ENCODE peak calls at places on chromosomes 12 and 14, in four cellular contexts. T, N, W and Y are unnamed samples.

GRCh38 chr12:45518516-45519235 is 210.8 kb upstream of the ARID2 start:
- DNase-seq in T (no peak), W (no peak), N (no peak), Y (peak; percentile 45)

GRCh38 chr14:30608533-30609006 is 13.5 kb upstream of the SCFD1 start:
- DNase-seq in T (no peak), N (no peak), W (no peak), Y (no peak)

GRCh38 chr12:122004633-122005071 is 17.0 kb upstream of the BCL7A start:
- DNase-seq in W (no peak), N (no peak), T (no peak), Y (no peak)

GRCh38 chr14:56357478-56357877 is 222.1 kb upstream of the TMEM260 start:
- DNase-seq in W (no peak), T (no peak), N (no peak), Y (no peak)

GRCh38 chr12:8455281-8455680 is 481 bp upstream of the CLEC6A start:
- DNase-seq in W (no peak), N (no peak), T (no peak), Y (no peak)

GRCh38 chr12:117316336-117316735 is 45.1 kb downstream of the NOS1 start:
- DNase-seq in N (no peak), W (no peak), T (no peak), Y (no peak)

GRCh38 chr14:60884134-60884533 is 96.7 kb downstream of the TRMT5 start:
- DNase-seq in N (no peak), W (no peak), T (no peak), Y (no peak)

GRCh38 chr12:77167801-77168200 is 102.4 kb upstream of the E2F7 start:
- DNase-seq in N (no peak), T (no peak), W (no peak), Y (no peak)

GRCh38 chr14:63473194-63473788 is 69.9 kb downstream of the PPP2R5E start:
- DNase-seq in W (no peak), T (no peak), N (no peak), Y (no peak)

GRCh38 chr14:70662080-70662479 is 20.4 kb downstream of the TTC9 start:
- DNase-seq in T (no peak), N (no peak), W (no peak), Y (no peak)

GRCh38 chr12:72346331-72346944 is 74.3 kb downstream of the TRHDE start:
- DNase-seq in N (peak; percentile 73), T (no peak), W (peak; percentile 19), Y (peak; percentile 21)

GRCh38 chr14:69475194-69475818 is 9.2 kb upstream of the PLEKHD1 start:
- DNase-seq in N (peak; percentile 52), W (no peak), T (no peak), Y (peak; percentile 49)

GRCh38 chr12:121295746-121296617 is 527 bp downstream of the CAMKK2 start:
- DNase-seq in W (peak; percentile 33), T (no peak), N (peak; percentile 26), Y (peak; percentile 49)

GRCh38 chr12:25986169-25986568 is 27.7 kb downstream of the RASSF8 start:
- DNase-seq in N (no peak), W (no peak), T (no peak), Y (no peak)

GRCh38 chr12:95083471-95083870 is 10.1 kb upstream of the NR2C1 start:
- DNase-seq in W (no peak), T (no peak), N (no peak), Y (no peak)

GRCh38 chr14:36048667-36049066 is 127.9 kb downstream of the PTCSC3 start:
- DNase-seq in W (peak; percentile 8), N (no peak), T (no peak), Y (no peak)

GRCh38 chr12:130920119-130920703 is 33.5 kb upstream of the ADGRD1 start:
- DNase-seq in N (no peak), W (no peak), T (no peak), Y (no peak)

GRCh38 chr12:88300931-88301330 is 158.8 kb downstream of the TMTC3 start:
- DNase-seq in N (no peak), T (no peak), W (no peak), Y (no peak)

GRCh38 chr12:71475280-71475679 is 35.7 kb downstream of the LGR5 start:
- DNase-seq in N (no peak), T (peak; percentile 75), W (no peak), Y (no peak)

GRCh38 chr12:124277394-124278222 is 17.3 kb upstream of the RFLNA start:
- DNase-seq in T (no peak), N (no peak), W (no peak), Y (no peak)

GRCh38 chr14:93894992-93895391 is 32.2 kb upstream of the FAM181A start:
- DNase-seq in W (no peak), N (no peak), T (peak; percentile 24), Y (no peak)

GRCh38 chr14:43937001-43937400 is 570.1 kb downstream of the FSCB start:
- DNase-seq in W (no peak), N (no peak), T (no peak), Y (no peak)

GRCh38 chr14:72863216-72864006 is 30.5 kb downstream of the DPF3 start:
- DNase-seq in T (no peak), W (no peak), N (no peak), Y (peak; percentile 18)
- TF ChIP-seq CTCF in T (no peak), W (no peak), N (no peak), Y (no peak)

GRCh38 chr14:53537421-53538315 is 384.5 kb upstream of the DDHD1 start:
- DNase-seq in N (no peak), W (no peak), T (no peak), Y (no peak)
- TF ChIP-seq CTCF in N (no peak), W (no peak), T (no peak), Y (no peak)

GRCh38 chr12:56374726-56375597 is 12.3 kb upstream of the APOF start:
- DNase-seq in N (peak; percentile 69), T (no peak), W (no peak), Y (no peak)
- TF ChIP-seq CTCF in N (no peak), T (no peak), W (no peak), Y (no peak)

GRCh38 chr14:106662947-106663346 is 1136.6 kb downstream of the TMEM121 start:
- DNase-seq in N (no peak), W (no peak), T (no peak), Y (no peak)

GRCh38 chr14:106652494-106652893 is 1126.1 kb downstream of the TMEM121 start:
- DNase-seq in T (no peak), W (no peak), N (no peak), Y (peak; percentile 24)

GRCh38 chr14:106657460-106657859 is 1131.1 kb downstream of the TMEM121 start:
- DNase-seq in W (no peak), T (no peak), N (peak; percentile 44), Y (peak; percentile 17)
- TF ChIP-seq CTCF in W (no peak), T (no peak), N (peak; percentile 50), Y (peak; percentile 91)

DNA sequence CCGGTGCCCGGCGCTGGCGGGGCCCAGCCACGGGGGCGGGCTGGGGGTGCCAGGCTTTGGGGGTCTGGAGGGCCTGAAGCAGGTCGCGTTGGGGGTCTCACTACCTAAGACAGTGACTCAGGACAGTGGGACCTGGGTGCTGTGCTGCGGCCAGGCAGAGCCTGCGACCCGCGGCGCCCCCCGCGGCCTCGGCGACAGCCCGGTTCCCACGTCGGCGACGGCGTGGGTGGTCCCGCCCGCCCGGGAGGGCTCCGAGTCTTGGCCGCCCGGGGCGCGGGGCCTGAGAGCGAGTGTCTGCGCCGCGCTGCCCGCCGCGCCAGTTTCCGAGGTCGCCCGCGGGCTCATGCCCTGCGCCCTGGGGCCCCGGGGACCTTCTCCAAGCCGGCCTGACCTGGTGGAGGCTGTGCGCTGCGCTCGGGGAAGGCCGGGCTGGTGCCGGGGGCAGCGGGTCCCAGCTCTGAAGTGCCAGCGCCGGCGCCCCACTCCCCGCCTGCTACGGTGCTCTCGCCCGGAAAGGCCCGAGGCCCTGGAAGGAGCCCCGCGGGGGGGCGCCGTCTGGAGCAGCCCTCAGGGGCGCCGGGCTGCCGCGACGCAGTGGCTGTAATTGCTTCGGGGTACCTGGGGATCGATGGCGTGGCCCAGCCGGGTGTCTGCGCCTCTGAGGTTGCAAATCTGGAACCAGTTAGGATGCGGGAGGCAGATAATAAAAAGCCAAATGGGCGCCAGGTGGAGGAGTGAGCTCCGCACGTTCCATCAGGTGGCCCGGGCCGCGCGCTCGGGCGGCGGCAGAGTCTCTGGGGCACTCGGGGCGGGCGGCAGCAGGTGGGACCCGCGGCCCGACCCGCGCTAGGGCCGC is 102.5 kb upstream of the DIO3 start:
- DNase-seq in W (no peak), N (no peak), T (peak; percentile 59), Y (no peak)
- TF ChIP-seq CTCF in W (no peak), N (no peak), T (no peak), Y (no peak)

GRCh38 chr12:23335593-23335992 is 613.9 kb downstream of the SOX5 start:
- DNase-seq in N (no peak), W (no peak), T (no peak), Y (no peak)

GRCh38 chr12:23340351-23340750 is 609.1 kb downstream of the SOX5 start:
- DNase-seq in T (no peak), W (no peak), N (no peak), Y (no peak)

GRCh38 chr12:23333938-23334337 is 615.5 kb downstream of the SOX5 start:
- DNase-seq in N (no peak), W (no peak), T (no peak), Y (no peak)

GRCh38 chr12:23342407-23342806 is 607.1 kb downstream of the SOX5 start:
- DNase-seq in T (no peak), W (no peak), N (no peak), Y (no peak)

GRCh38 chr12:23337213-23337612 is 612.3 kb downstream of the SOX5 start:
- DNase-seq in N (no peak), W (no peak), T (no peak), Y (no peak)
- TF ChIP-seq CTCF in N (peak; percentile 19), W (no peak), T (no peak), Y (no peak)

DNA sequence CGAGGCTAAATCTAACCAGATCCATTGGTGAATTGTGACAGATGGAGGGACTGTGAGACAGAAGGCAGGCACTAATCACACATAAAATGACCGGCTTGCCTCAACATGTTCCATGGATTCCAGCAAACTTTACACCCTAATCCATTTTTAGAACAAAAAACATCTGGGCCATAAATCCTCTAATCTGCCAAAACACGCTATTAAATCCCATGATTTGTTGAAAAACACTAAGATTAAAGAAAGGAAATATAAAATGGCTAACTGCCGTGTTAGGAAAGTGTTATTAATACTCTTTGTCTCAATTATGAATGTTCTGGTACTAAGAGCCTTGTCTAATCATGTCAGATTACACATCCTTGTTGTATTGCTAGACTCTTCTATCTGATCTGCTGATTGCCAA is 385.0 kb downstream of the SOX5 start:
- DNase-seq in T (no peak), N (no peak), W (no peak), Y (no peak)
- TF ChIP-seq CTCF in T (no peak), N (no peak), W (no peak), Y (no peak)

GRCh38 chr14:72515779-72516770 is 377.8 kb downstream of the DPF3 start:
- DNase-seq in T (no peak), W (no peak), N (no peak), Y (no peak)
- TF ChIP-seq CTCF in T (no peak), W (no peak), N (no peak), Y (no peak)

DNA sequence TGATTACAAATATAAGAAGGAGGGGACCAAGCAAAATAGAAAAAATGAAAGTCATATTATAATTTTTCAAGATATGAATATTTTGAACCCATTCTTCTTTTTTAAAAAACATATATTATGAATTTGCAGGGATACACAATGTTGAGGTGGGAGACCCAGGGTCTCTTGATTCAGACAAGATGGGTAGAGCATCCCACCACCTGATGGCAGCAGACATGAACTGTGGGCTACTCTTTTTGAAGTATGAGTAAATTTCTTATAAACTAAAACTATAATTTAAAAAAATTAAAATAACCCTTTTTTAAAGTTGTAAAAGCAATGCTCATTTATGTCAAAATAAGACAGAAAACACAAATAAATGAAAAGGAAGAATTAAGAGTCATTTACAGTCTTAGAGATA is 202.7 kb upstream of the PRICKLE1 start:
- DNase-seq in W (no peak), T (no peak), N (no peak), Y (no peak)
- TF ChIP-seq CTCF in W (no peak), T (no peak), N (no peak), Y (no peak)